ENCODE peak calls at places on chromosomes 4 and X, in seven cellular contexts. C, W, N, Q, A, B and K are unnamed samples.

GRCh38 chrX:47662144-47662657 is 3.2 kb upstream of the UXT start:
- DNase-seq in N (no peak), B (no peak), A (peak; percentile 90), W (no peak), Q (no peak), C (peak; percentile 58), K (no peak)

GRCh38 chr4:23401572-23401971 is 488.3 kb downstream of the PPARGC1A start:
- DNase-seq in A (no peak), B (no peak), Q (no peak), W (no peak), N (no peak), C (no peak), K (no peak)

GRCh38 chrX:46979340-46979739 is 67.1 kb downstream of the JADE3 start:
- DNase-seq in B (no peak), A (peak; percentile 73), Q (no peak), W (no peak), N (no peak), C (no peak), K (no peak)

GRCh38 chrX:87702795-87703194 is 185.2 kb downstream of the KLHL4 start:
- DNase-seq in W (no peak), A (peak; percentile 3), N (no peak), Q (no peak), C (no peak), B (no peak), K (no peak)

GRCh38 chr4:173935622-173936405 is 347.7 kb downstream of the FBXO8 start:
- DNase-seq in A (peak; percentile 87), C (no peak), N (no peak), W (no peak), Q (no peak), B (no peak), K (no peak)

GRCh38 chr4:25970241-25970675 is 56.2 kb downstream of the SMIM20 start:
- DNase-seq in C (no peak), B (no peak), W (no peak), Q (peak; percentile 60), N (peak; percentile 46), A (peak; percentile 45), K (peak; percentile 44)

GRCh38 chr4:119721878-119722277 is 93.3 kb upstream of the PDE5A start:
- DNase-seq in A (no peak), C (no peak), W (no peak), B (no peak), Q (no peak), N (no peak), K (no peak)

GRCh38 chrX:152072236-152072635 is 66.1 kb downstream of the MAGEA10 start:
- DNase-seq in W (no peak), B (no peak), Q (peak; percentile 63), C (no peak), A (peak; percentile 78), N (no peak), K (no peak)

GRCh38 chr4:133151681-133152329 is 2.7 kb downstream of the PCDH10 start:
- DNase-seq in A (peak; percentile 52), C (no peak), N (no peak), W (no peak), Q (no peak), B (no peak), K (no peak)

GRCh38 chr4:142130636-142131035 is 494.3 kb downstream of the IL15 start:
- DNase-seq in N (no peak), C (no peak), Q (peak; percentile 19), A (no peak), B (no peak), W (no peak), K (no peak)

GRCh38 chr4:2836391-2836859 is 7.2 kb upstream of the ADD1 start:
- DNase-seq in Q (no peak), N (no peak), B (no peak), W (no peak), C (peak; percentile 16), A (no peak), K (no peak)

GRCh38 chr4:4254666-4255065 is 6.6 kb upstream of the TMEM128 start:
- DNase-seq in W (no peak), N (no peak), C (no peak), B (no peak), A (no peak), Q (no peak), K (no peak)

GRCh38 chr4:2047781-2048581 is 11.1 kb upstream of the NAT8L start:
- DNase-seq in B (no peak), N (no peak), W (no peak), C (no peak), Q (no peak), A (no peak), K (no peak)

GRCh38 chrX:7147431-7147977 is at the start of gene STS:
- DNase-seq in N (peak; percentile 25), B (peak; percentile 4), A (peak; percentile 21), W (peak; percentile 14), C (peak; percentile 62), Q (peak; percentile 29), K (peak; percentile 66)

GRCh38 chrX:153906126-153906917 is 1.8 kb downstream of the AVPR2 start:
- DNase-seq in Q (no peak), C (no peak), A (no peak), B (no peak), W (no peak), N (no peak), K (peak; percentile 20)

GRCh38 chr4:76644831-76645485 is 209.9 kb downstream of the SHROOM3 start:
- DNase-seq in B (no peak), W (no peak), C (no peak), A (no peak), N (no peak), Q (no peak), K (no peak)

GRCh38 chrX:42988700-42989099 is 210.7 kb upstream of the PPP1R2C start:
- DNase-seq in Q (no peak), W (no peak), C (no peak), B (no peak), A (no peak), N (no peak), K (no peak)

GRCh38 chrX:47637546-47638195 is 7.9 kb upstream of the CFP start:
- DNase-seq in B (no peak), Q (no peak), W (no peak), N (peak; percentile 37), C (no peak), A (no peak), K (peak; percentile 39)

GRCh38 chrX:47878198-47878597 is 41.5 kb downstream of the ZNF81 start:
- DNase-seq in Q (no peak), C (no peak), A (no peak), W (no peak), N (no peak), B (no peak), K (no peak)

GRCh38 chr4:83114576-83114975 is at the start of gene PLAC8:
- DNase-seq in W (no peak), Q (peak; percentile 52), C (no peak), A (no peak), N (no peak), B (no peak), K (no peak)

GRCh38 chr4:17665852-17666251 is 51.4 kb downstream of the MED28 start:
- DNase-seq in A (no peak), Q (no peak), B (no peak), C (no peak), N (no peak), W (no peak), K (no peak)

GRCh38 chr4:69823481-69824186 is 36.3 kb downstream of the SULT1E1 start:
- DNase-seq in N (no peak), C (no peak), W (peak; percentile 76), Q (peak; percentile 83), B (no peak), A (peak; percentile 71), K (peak; percentile 80)